ENCODE peak calls at places on chromosomes 6 and 20, in four cellular contexts. D is aorta, E is fibroblast of mammary gland, J is cardiac muscle cell. A is an unnamed sample.

GRCh38 chr6:140485740-140486467 is 1111.5 kb upstream of the CITED2 start:
- DNase-seq in J (no peak), E (peak; percentile 95), D (peak; percentile 60), A (peak; percentile 49)

GRCh38 chr20:24762371-24762770 is 186.7 kb upstream of the CST7 start:
- DNase-seq in D (no peak), J (no peak), E (no peak), A (no peak)

GRCh38 chr6:30411515-30412207 is 66.7 kb downstream of the RPP21 start:
- DNase-seq in D (peak; percentile 70), E (peak; percentile 51), J (peak; percentile 57), A (peak; percentile 62)

GRCh38 chr6:116461563-116462507 is 660 bp downstream of the CALHM6 start:
- DNase-seq in J (peak; percentile 71), E (peak; percentile 52), D (peak; percentile 75), A (peak; percentile 57)

GRCh38 chr20:38135641-38136420 is 29.2 kb downstream of the TGM2 start:
- DNase-seq in D (peak; percentile 41), E (no peak), J (no peak), A (no peak)

GRCh38 chr6:164099535-164099982 is 685.0 kb downstream of the QKI start:
- DNase-seq in E (no peak), J (no peak), D (no peak), A (peak; percentile 63)

GRCh38 chr6:136767583-136768307 is 24.5 kb downstream of the MAP3K5 start:
- DNase-seq in D (no peak), E (no peak), J (no peak), A (no peak)

GRCh38 chr6:3159805-3160781 is 2.7 kb upstream of the TUBB2A start:
- DNase-seq in D (no peak), J (peak; percentile 32), E (peak; percentile 32), A (peak; percentile 26)

GRCh38 chr20:6665161-6665560 is 102.3 kb upstream of the BMP2 start:
- DNase-seq in J (no peak), D (no peak), E (no peak), A (no peak)

GRCh38 chr6:68975064-68975463 is 340.0 kb downstream of the ADGRB3 start:
- DNase-seq in D (no peak), J (peak; percentile 60), E (no peak), A (no peak)

GRCh38 chr6:166473886-166474596 is 91.3 kb upstream of the MPC1 start:
- DNase-seq in J (no peak), E (no peak), D (no peak), A (no peak)

GRCh38 chr20:46099491-46100287 is 9.9 kb upstream of the NCOA5 start:
- DNase-seq in D (peak; percentile 66), J (no peak), E (no peak), A (peak; percentile 89)

GRCh38 chr6:149032318-149032598 is 285.3 kb upstream of the TAB2 start:
- DNase-seq in D (no peak), E (no peak), J (no peak), A (no peak)

GRCh38 chr6:160933256-160933655 is 58.3 kb upstream of the MAP3K4 start:
- DNase-seq in E (no peak), J (peak; percentile 61), D (no peak), A (no peak)

GRCh38 chr6:103797738-103798137 is 1062.0 kb downstream of the HACE1 start:
- DNase-seq in E (peak; percentile 4), J (no peak), D (no peak), A (no peak)

GRCh38 chr6:143822584-143823024 is 20.5 kb upstream of the LTV1 start:
- DNase-seq in J (no peak), E (peak; percentile 15), D (no peak), A (no peak)

GRCh38 chr6:160972111-160972510 is 19.5 kb upstream of the MAP3K4 start:
- DNase-seq in E (peak; percentile 97), J (no peak), D (no peak), A (no peak)

GRCh38 chr6:158017621-158018369 is 36.1 kb downstream of the SYNJ2 start:
- DNase-seq in J (no peak), E (no peak), D (no peak), A (no peak)

GRCh38 chr20:24665741-24666191 is 196.3 kb downstream of the SYNDIG1 start:
- DNase-seq in D (no peak), E (no peak), J (no peak), A (no peak)

GRCh38 chr6:144488590-144488989 is 203.5 kb downstream of the UTRN start:
- DNase-seq in E (no peak), J (no peak), D (no peak), A (no peak)

GRCh38 chr6:18155864-18156396 is 708 bp downstream of the KDM1B start:
- DNase-seq in D (peak; percentile 65), J (peak; percentile 62), E (no peak), A (peak; percentile 94)

GRCh38 chr20:50366270-50367103 is 143.7 kb upstream of the PTPN1 start:
- DNase-seq in J (no peak), D (no peak), E (peak; percentile 70), A (no peak)

GRCh38 chr20:10603971-10604864 is 69.6 kb downstream of the JAG1 start:
- DNase-seq in D (peak; percentile 78), E (peak; percentile 95), J (peak; percentile 55), A (peak; percentile 36)

GRCh38 chr6:154962751-154963150 is 32.4 kb upstream of the TIAM2 start:
- DNase-seq in E (peak; percentile 83), D (peak; percentile 57), J (no peak), A (no peak)

GRCh38 chr20:37872161-37872560 is 30.8 kb upstream of the VSTM2L start:
- DNase-seq in E (no peak), J (no peak), D (peak; percentile 32), A (no peak)

GRCh38 chr6:148328876-148329567 is 13.6 kb upstream of the SASH1 start:
- DNase-seq in J (no peak), E (no peak), D (no peak), A (no peak)

GRCh38 chr6:31915351-31915750 is 12.2 kb upstream of the C2 start:
- DNase-seq in D (no peak), J (no peak), E (no peak), A (no peak)

GRCh38 chr6:151847064-151847463 is 39.6 kb downstream of the ESR1 start:
- DNase-seq in D (no peak), J (peak; percentile 76), E (peak; percentile 53), A (no peak)

GRCh38 chr6:80544500-80545055 is 438.1 kb downstream of the BCKDHB start:
- DNase-seq in J (no peak), E (no peak), D (no peak), A (no peak)

GRCh38 chr6:96157018-96157565 is 141.3 kb downstream of the FUT9 start:
- DNase-seq in J (no peak), E (no peak), D (no peak), A (no peak)

GRCh38 chr6:119037941-119038623 is 40.4 kb downstream of the FAM184A start:
- DNase-seq in J (no peak), E (no peak), D (no peak), A (no peak)

GRCh38 chr6:3501826-3502505 is 45.1 kb upstream of the SLC22A23 start:
- DNase-seq in J (no peak), D (no peak), E (no peak), A (no peak)

GRCh38 chr20:48636301-48636700 is 191.5 kb downstream of the PREX1 start:
- DNase-seq in E (no peak), J (no peak), D (no peak), A (no peak)

GRCh38 chr6:89007209-89008001 is 44.0 kb upstream of the RNGTT start:
- DNase-seq in J (no peak), D (no peak), E (no peak), A (peak; percentile 38)

GRCh38 chr6:6758915-6759654 is 170.6 kb downstream of the LY86 start:
- DNase-seq in E (peak; percentile 57), J (peak; percentile 75), D (no peak), A (peak; percentile 65)

GRCh38 chr6:136582702-136583471 is 32.7 kb upstream of the MAP7 start:
- DNase-seq in J (no peak), E (peak; percentile 93), D (no peak), A (no peak)

A was measured in upper lobe of left lung.